ENCODE peak calls at places on chromosomes 4 and X, in ten cellular contexts. A is GM06990; J is stimulated activated CD8-positive, alpha-beta memory T cell treated with anti-CD3 and anti-CD28 coated beads, Interleukin-7, amount 100 ng/mL, for 24 hours; W is NCI-H1694 treated with DMSO at 0.1 percent for 48 hours; X is Kasumi-1; L is activated T-helper 1 cell treated with anti-CD3 and anti-CD28 coated beads, Interleukin-12 subunit alpha, Interleukin-12 subunit beta, Interleukin-2, Interleukin-4 antibody, amounts not matched to agents 30 ng/mL and 10 ng/mL and 1 ng/mL, durations not matched to agents 14 hours and 24 hours and 36 hours; U is PC-3; K is upper lobe of left lung; H is fibroblast of the conjunctiva; E is choroid plexus epithelial cell. C is an unnamed sample.

GRCh38 chr4:97984545-97985131 is 158.6 kb downstream of the STPG2 start:
- DNase-seq in K (no peak), W (no peak), X (peak; percentile 7), E (peak; percentile 8), L (no peak), H (no peak), U (peak; percentile 26), A (no peak), J (no peak), C (no peak)

GRCh38 chrX:71302461-71303213 is 1.1 kb downstream of the ITGB1BP2 start:
- DNase-seq in L (no peak), H (no peak), K (no peak), X (peak; percentile 43), W (no peak), J (no peak), A (no peak), U (peak; percentile 7), E (no peak), C (no peak)

GRCh38 chrX:153708415-153708814 is 15.8 kb downstream of the BCAP31 start:
- DNase-seq in X (peak; percentile 31), E (peak; percentile 90), J (no peak), A (no peak), U (peak; percentile 90), W (peak; percentile 55), H (peak; percentile 56), L (peak; percentile 28), K (peak; percentile 74), C (no peak)

GRCh38 chrX:295136-295535 is 14.0 kb downstream of the PLCXD1 start:
- DNase-seq in K (peak; percentile 66), A (no peak), J (no peak), X (no peak), U (no peak), W (no peak), L (no peak), E (no peak), H (no peak), C (no peak)

GRCh38 chr4:25863906-25864418 is 1.2 kb upstream of the SEL1L3 start:
- DNase-seq in L (no peak), J (no peak), K (peak; percentile 67), E (no peak), W (no peak), X (no peak), H (no peak), A (no peak), U (no peak), C (no peak)

GRCh38 chr4:174218127-174218790 is 65.2 kb downstream of the FBXO8 start:
- DNase-seq in A (no peak), W (no peak), E (peak; percentile 11), H (no peak), J (no peak), X (no peak), U (no peak), K (peak; percentile 10), L (no peak), C (no peak)

GRCh38 chr4:65999518-65999871 is 329.2 kb upstream of the EPHA5 start:
- DNase-seq in U (peak; percentile 14), A (no peak), W (no peak), E (no peak), L (no peak), H (no peak), X (no peak), K (no peak), J (no peak), C (no peak)

GRCh38 chrX:108307408-108308085 is 130.7 kb downstream of the COL4A6 start:
- DNase-seq in U (peak; percentile 70), J (no peak), A (no peak), E (peak; percentile 57), W (no peak), H (no peak), K (no peak), X (no peak), L (no peak), C (no peak)

GRCh38 chrX:100319716-100320115 is 90.4 kb downstream of the PCDH19 start:
- DNase-seq in H (no peak), K (no peak), A (no peak), U (no peak), L (no peak), E (no peak), X (no peak), W (peak; percentile 3), J (no peak), C (no peak)

GRCh38 chr4:101210331-101210730 is 137.0 kb downstream of the PPP3CA start:
- DNase-seq in L (no peak), W (no peak), J (no peak), E (no peak), U (no peak), A (no peak), K (no peak), X (no peak), H (no peak), C (no peak)

GRCh38 chr4:1053080-1053661 is 41.7 kb downstream of the FGFRL1 start:
- DNase-seq in J (no peak), A (no peak), L (no peak), H (peak; percentile 51), E (peak; percentile 48), X (no peak), W (no peak), U (peak; percentile 39), K (peak; percentile 34), C (no peak)